ENCODE peak calls at places on chromosomes 13 and 19, in four cellular contexts. One of them, this sample, is unnamed.

GRCh38 chr13:105050696-105051095 is 1484.8 kb downstream of the EFNB2 start:
- DNase-seq in AG09309: no peak
- DNase-seq in activated CD4-positive, alpha-beta T cell treated with anti-CD3 and anti-CD28 coated beads, Interleukin-2, amount 10 ng/mL, durations not matched to agents 7 days and 5 days: no peak
- DNase-seq in activated effector memory CD4-positive, alpha-beta T cell treated with anti-CD3 and anti-CD28 coated beads, Interleukin-2, amount 50 U/mL, for 16 hours: no peak
- DNase-seq in this sample: no peak

GRCh38 chr13:81606074-81606473 is 1265.1 kb upstream of the SPRY2 start:
- DNase-seq in activated effector memory CD4-positive, alpha-beta T cell treated with anti-CD3 and anti-CD28 coated beads, Interleukin-2, amount 50 U/mL, for 16 hours: no peak
- DNase-seq in activated CD4-positive, alpha-beta T cell treated with anti-CD3 and anti-CD28 coated beads, Interleukin-2, amount 10 ng/mL, durations not matched to agents 7 days and 5 days: no peak
- DNase-seq in AG09309: no peak
- DNase-seq in this sample: no peak

GRCh38 chr19:8666814-8667405 is 31.7 kb downstream of the ACTL9 start:
- DNase-seq in AG09309: no peak
- DNase-seq in activated CD4-positive, alpha-beta T cell treated with anti-CD3 and anti-CD28 coated beads, Interleukin-2, amount 10 ng/mL, durations not matched to agents 7 days and 5 days: no peak
- DNase-seq in activated effector memory CD4-positive, alpha-beta T cell treated with anti-CD3 and anti-CD28 coated beads, Interleukin-2, amount 50 U/mL, for 16 hours: no peak
- DNase-seq in this sample: no peak

GRCh38 chr19:40348961-40349507 is 539 bp downstream of the PLD3 start:
- DNase-seq in AG09309: peak; percentile 8
- DNase-seq in activated CD4-positive, alpha-beta T cell treated with anti-CD3 and anti-CD28 coated beads, Interleukin-2, amount 10 ng/mL, durations not matched to agents 7 days and 5 days: peak; percentile 18
- DNase-seq in activated effector memory CD4-positive, alpha-beta T cell treated with anti-CD3 and anti-CD28 coated beads, Interleukin-2, amount 50 U/mL, for 16 hours: no peak
- DNase-seq in this sample: no peak

GRCh38 chr19:954672-955494 is 29.0 kb downstream of the ARID3A start:
- DNase-seq in activated effector memory CD4-positive, alpha-beta T cell treated with anti-CD3 and anti-CD28 coated beads, Interleukin-2, amount 50 U/mL, for 16 hours: no peak
- DNase-seq in AG09309: no peak
- DNase-seq in activated CD4-positive, alpha-beta T cell treated with anti-CD3 and anti-CD28 coated beads, Interleukin-2, amount 10 ng/mL, durations not matched to agents 7 days and 5 days: no peak
- DNase-seq in this sample: no peak

GRCh38 chr19:28883241-28883693 is 329.7 kb downstream of the UQCRFS1 start:
- DNase-seq in AG09309: no peak
- DNase-seq in activated CD4-positive, alpha-beta T cell treated with anti-CD3 and anti-CD28 coated beads, Interleukin-2, amount 10 ng/mL, durations not matched to agents 7 days and 5 days: no peak
- DNase-seq in activated effector memory CD4-positive, alpha-beta T cell treated with anti-CD3 and anti-CD28 coated beads, Interleukin-2, amount 50 U/mL, for 16 hours: no peak
- DNase-seq in this sample: peak; percentile 14

GRCh38 chr13:96229356-96229755 is 139.4 kb downstream of the HS6ST3 start:
- DNase-seq in AG09309: no peak
- DNase-seq in activated effector memory CD4-positive, alpha-beta T cell treated with anti-CD3 and anti-CD28 coated beads, Interleukin-2, amount 50 U/mL, for 16 hours: no peak
- DNase-seq in activated CD4-positive, alpha-beta T cell treated with anti-CD3 and anti-CD28 coated beads, Interleukin-2, amount 10 ng/mL, durations not matched to agents 7 days and 5 days: no peak
- DNase-seq in this sample: no peak

GRCh38 chr19:40524133-40524549 is 52.5 kb upstream of the SHKBP1 start:
- DNase-seq in activated CD4-positive, alpha-beta T cell treated with anti-CD3 and anti-CD28 coated beads, Interleukin-2, amount 10 ng/mL, durations not matched to agents 7 days and 5 days: no peak
- DNase-seq in AG09309: no peak
- DNase-seq in activated effector memory CD4-positive, alpha-beta T cell treated with anti-CD3 and anti-CD28 coated beads, Interleukin-2, amount 50 U/mL, for 16 hours: no peak
- DNase-seq in this sample: no peak

GRCh38 chr13:36822786-36823185 is 3.8 kb downstream of the RFXAP start:
- DNase-seq in activated CD4-positive, alpha-beta T cell treated with anti-CD3 and anti-CD28 coated beads, Interleukin-2, amount 10 ng/mL, durations not matched to agents 7 days and 5 days: no peak
- DNase-seq in AG09309: no peak
- DNase-seq in activated effector memory CD4-positive, alpha-beta T cell treated with anti-CD3 and anti-CD28 coated beads, Interleukin-2, amount 50 U/mL, for 16 hours: no peak
- DNase-seq in this sample: no peak

GRCh38 chr13:107233541-107233940 is 665.6 kb upstream of the ARGLU1 start:
- DNase-seq in AG09309: no peak
- DNase-seq in activated CD4-positive, alpha-beta T cell treated with anti-CD3 and anti-CD28 coated beads, Interleukin-2, amount 10 ng/mL, durations not matched to agents 7 days and 5 days: no peak
- DNase-seq in activated effector memory CD4-positive, alpha-beta T cell treated with anti-CD3 and anti-CD28 coated beads, Interleukin-2, amount 50 U/mL, for 16 hours: no peak
- DNase-seq in this sample: no peak

This sample was measured in skeletal muscle cell.